ENCODE peak calls at places on chromosomes 3 and 15, in five cellular contexts. One of them, this sample, is unnamed.

GRCh38 chr15:80703965-80704364 is 8.9 kb downstream of the ABHD17C start:
- DNase-seq in A549: no peak
- DNase-seq in HepG2: no peak
- DNase-seq in K562: no peak
- DNase-seq in GM12878: no peak
- DNase-seq in this sample: no peak

GRCh38 chr3:120013481-120013880 is 80.8 kb downstream of the GSK3B start:
- DNase-seq in A549: no peak
- DNase-seq in HepG2: no peak
- DNase-seq in K562: no peak
- DNase-seq in GM12878: no peak
- DNase-seq in this sample: no peak

GRCh38 chr3:167700046-167700445 is 34.6 kb downstream of the PDCD10 start:
- DNase-seq in A549: no peak
- DNase-seq in HepG2: no peak
- DNase-seq in K562: no peak
- DNase-seq in GM12878: no peak
- DNase-seq in this sample: no peak

GRCh38 chr3:72763751-72764440 is 84.3 kb downstream of the SHQ1 start:
- DNase-seq in A549: no peak
- DNase-seq in HepG2: no peak
- DNase-seq in K562: no peak
- DNase-seq in GM12878: no peak
- DNase-seq in this sample: no peak

GRCh38 chr15:59283717-59284336 is 77.2 kb downstream of the LDHAL6B start:
- DNase-seq in A549: peak; percentile 99
- DNase-seq in HepG2: peak; percentile 38
- DNase-seq in K562: no peak
- DNase-seq in GM12878: no peak
- DNase-seq in this sample: no peak

GRCh38 chr3:188267790-188268333 is 113.9 kb downstream of the LPP start:
- DNase-seq in A549: no peak
- DNase-seq in HepG2: no peak
- DNase-seq in K562: no peak
- DNase-seq in GM12878: no peak
- DNase-seq in this sample: no peak

GRCh38 chr3:57960174-57960505 is 48.1 kb upstream of the FLNB start:
- DNase-seq in A549: no peak
- DNase-seq in HepG2: peak; percentile 19
- DNase-seq in K562: no peak
- DNase-seq in GM12878: no peak
- DNase-seq in this sample: no peak

GRCh38 chr3:165440380-165440779 is 244.2 kb upstream of the SLITRK3 start:
- DNase-seq in A549: no peak
- DNase-seq in HepG2: no peak
- DNase-seq in K562: no peak
- DNase-seq in GM12878: peak; percentile 20
- DNase-seq in this sample: no peak

GRCh38 chr3:25849641-25850040 is 59.8 kb downstream of the OXSM start:
- DNase-seq in A549: no peak
- DNase-seq in HepG2: no peak
- DNase-seq in K562: no peak
- DNase-seq in GM12878: no peak
- DNase-seq in this sample: no peak

GRCh38 chr3:155737844-155738460 is 6.9 kb downstream of the PLCH1 start:
- DNase-seq in A549: peak; percentile 91
- DNase-seq in HepG2: peak; percentile 90
- DNase-seq in K562: no peak
- DNase-seq in GM12878: peak; percentile 48
- DNase-seq in this sample: no peak

GRCh38 chr3:27680517-27681246 is 41.4 kb downstream of the EOMES start:
- DNase-seq in A549: no peak
- DNase-seq in HepG2: peak; percentile 78
- DNase-seq in K562: no peak
- DNase-seq in GM12878: no peak
- DNase-seq in this sample: peak; percentile 17

GRCh38 chr3:5238545-5238944 is 51.0 kb downstream of the EDEM1 start:
- DNase-seq in A549: no peak
- DNase-seq in HepG2: no peak
- DNase-seq in K562: no peak
- DNase-seq in GM12878: no peak
- DNase-seq in this sample: no peak

GRCh38 chr3:82157952-82158351 is 396.5 kb upstream of the GBE1 start:
- DNase-seq in A549: no peak
- DNase-seq in HepG2: no peak
- DNase-seq in K562: no peak
- DNase-seq in GM12878: no peak
- DNase-seq in this sample: no peak

GRCh38 chr15:55734641-55735040 is 8.3 kb downstream of the PRTG start:
- DNase-seq in A549: no peak
- DNase-seq in HepG2: no peak
- DNase-seq in K562: no peak
- DNase-seq in GM12878: no peak
- DNase-seq in this sample: no peak

GRCh38 chr15:40776537-40777141 is 6.9 kb downstream of the C15orf62 start:
- DNase-seq in A549: no peak
- DNase-seq in HepG2: no peak
- DNase-seq in K562: no peak
- DNase-seq in GM12878: no peak
- DNase-seq in this sample: no peak

GRCh38 chr15:90644526-90644925 is 72.6 kb upstream of the BLM start:
- DNase-seq in A549: no peak
- DNase-seq in HepG2: no peak
- DNase-seq in K562: no peak
- DNase-seq in GM12878: no peak
- DNase-seq in this sample: no peak

GRCh38 chr3:32414527-32415202 is 23.0 kb downstream of the CMTM7 start:
- DNase-seq in A549: no peak
- DNase-seq in HepG2: no peak
- DNase-seq in K562: no peak
- DNase-seq in GM12878: no peak
- DNase-seq in this sample: no peak

GRCh38 chr3:54756330-54756731 is 171.5 kb downstream of the LRTM1 start:
- DNase-seq in A549: no peak
- DNase-seq in HepG2: no peak
- DNase-seq in K562: no peak
- DNase-seq in GM12878: no peak
- DNase-seq in this sample: no peak

GRCh38 chr3:94896994-94897393 is 834.1 kb downstream of the NSUN3 start:
- DNase-seq in A549: no peak
- DNase-seq in HepG2: no peak
- DNase-seq in K562: no peak
- DNase-seq in GM12878: no peak
- DNase-seq in this sample: no peak

GRCh38 chr3:53996153-53996861 is 104.6 kb upstream of the SELENOK start:
- DNase-seq in A549: no peak
- DNase-seq in HepG2: no peak
- DNase-seq in K562: no peak
- DNase-seq in GM12878: no peak
- DNase-seq in this sample: no peak

GRCh38 chr3:86988986-86989385 is 2.0 kb downstream of the VGLL3 start:
- DNase-seq in A549: no peak
- DNase-seq in HepG2: no peak
- DNase-seq in K562: no peak
- DNase-seq in GM12878: no peak
- DNase-seq in this sample: no peak

GRCh38 chr3:31880020-31880419 is 101.0 kb downstream of the OSBPL10 start:
- DNase-seq in A549: no peak
- DNase-seq in HepG2: peak; percentile 11
- DNase-seq in K562: no peak
- DNase-seq in GM12878: no peak
- DNase-seq in this sample: no peak

GRCh38 chr3:126468028-126468891 is 7.4 kb downstream of the ZXDC start:
- DNase-seq in A549: no peak
- DNase-seq in HepG2: no peak
- DNase-seq in K562: no peak
- DNase-seq in GM12878: no peak
- DNase-seq in this sample: peak; percentile 3

GRCh38 chr3:122988507-122988906 is 39.1 kb downstream of the SEMA5B start:
- DNase-seq in A549: no peak
- DNase-seq in HepG2: no peak
- DNase-seq in K562: no peak
- DNase-seq in GM12878: no peak
- DNase-seq in this sample: no peak

GRCh38 chr15:48494646-48495045 is 150.9 kb downstream of the FBN1 start:
- DNase-seq in A549: no peak
- DNase-seq in HepG2: no peak
- DNase-seq in K562: no peak
- DNase-seq in GM12878: no peak
- DNase-seq in this sample: no peak

GRCh38 chr3:59764131-59764530 is 714.3 kb upstream of the CFAP20DC start:
- DNase-seq in A549: no peak
- DNase-seq in HepG2: no peak
- DNase-seq in K562: no peak
- DNase-seq in GM12878: no peak
- DNase-seq in this sample: no peak

GRCh38 chr3:144763878-144764454 is 792.3 kb downstream of the DIPK2A start:
- DNase-seq in A549: no peak
- DNase-seq in HepG2: no peak
- DNase-seq in K562: no peak
- DNase-seq in GM12878: peak; percentile 21
- DNase-seq in this sample: no peak

GRCh38 chr3:45689787-45690145 is 570 bp downstream of the SACM1L start:
- DNase-seq in A549: no peak
- DNase-seq in HepG2: no peak
- DNase-seq in K562: no peak
- DNase-seq in GM12878: no peak
- DNase-seq in this sample: no peak

GRCh38 chr3:56776551-56776950 is 25.2 kb downstream of the ARHGEF3 start:
- DNase-seq in A549: no peak
- DNase-seq in HepG2: no peak
- DNase-seq in K562: no peak
- DNase-seq in GM12878: no peak
- DNase-seq in this sample: no peak

GRCh38 chr3:133121471-133121870 is 83.3 kb downstream of the TMEM108 start:
- DNase-seq in A549: no peak
- DNase-seq in HepG2: no peak
- DNase-seq in K562: no peak
- DNase-seq in GM12878: no peak
- DNase-seq in this sample: no peak

GRCh38 chr3:156291269-156292123 is 171.1 kb downstream of the KCNAB1 start:
- DNase-seq in A549: no peak
- DNase-seq in HepG2: no peak
- DNase-seq in K562: no peak
- DNase-seq in GM12878: no peak
- DNase-seq in this sample: peak; percentile 48

GRCh38 chr3:136547293-136547692 is 204.9 kb downstream of the STAG1 start:
- DNase-seq in A549: no peak
- DNase-seq in HepG2: no peak
- DNase-seq in K562: no peak
- DNase-seq in GM12878: peak; percentile 9
- DNase-seq in this sample: no peak

GRCh38 chr3:24678021-24678420 is 183.4 kb upstream of the THRB start:
- DNase-seq in A549: no peak
- DNase-seq in HepG2: no peak
- DNase-seq in K562: no peak
- DNase-seq in GM12878: no peak
- DNase-seq in this sample: no peak

GRCh38 chr3:173733029-173733652 is 335.6 kb downstream of the NLGN1 start:
- DNase-seq in A549: no peak
- DNase-seq in HepG2: peak; percentile 12
- DNase-seq in K562: no peak
- DNase-seq in GM12878: no peak
- DNase-seq in this sample: no peak

GRCh38 chr3:139226731-139227130 is 117.1 kb upstream of the MRPS22 start:
- DNase-seq in A549: no peak
- DNase-seq in HepG2: no peak
- DNase-seq in K562: no peak
- DNase-seq in GM12878: no peak
- DNase-seq in this sample: no peak

GRCh38 chr3:41580274-41580959 is 381.1 kb downstream of the CTNNB1 start:
- DNase-seq in A549: no peak
- DNase-seq in HepG2: no peak
- DNase-seq in K562: no peak
- DNase-seq in GM12878: no peak
- DNase-seq in this sample: peak; percentile 32

GRCh38 chr3:108114423-108115065 is 23.7 kb upstream of the CD47 start:
- DNase-seq in A549: no peak
- DNase-seq in HepG2: no peak
- DNase-seq in K562: no peak
- DNase-seq in GM12878: no peak
- DNase-seq in this sample: no peak

GRCh38 chr15:85646538-85647091 is 148.1 kb downstream of the KLHL25 start:
- DNase-seq in A549: no peak
- DNase-seq in HepG2: no peak
- DNase-seq in K562: no peak
- DNase-seq in GM12878: no peak
- DNase-seq in this sample: no peak
- TF ChIP-seq ESRRA in A549: no peak
- TF ChIP-seq ESRRA in HepG2: no peak
- TF ChIP-seq ESRRA in K562: no peak
- TF ChIP-seq ESRRA in GM12878: no peak
- TF ChIP-seq ESRRA in this sample: no peak

GRCh38 chr15:95324596-95325135 is 1005.8 kb upstream of the NR2F2 start:
- DNase-seq in A549: no peak
- DNase-seq in HepG2: no peak
- DNase-seq in K562: no peak
- DNase-seq in GM12878: no peak
- DNase-seq in this sample: no peak

GRCh38 chr15:95323798-95324197 is 1006.7 kb upstream of the NR2F2 start:
- DNase-seq in A549: no peak
- DNase-seq in HepG2: no peak
- DNase-seq in K562: no peak
- DNase-seq in GM12878: no peak
- DNase-seq in this sample: no peak

GRCh38 chr15:95319242-95319641 is 1011.3 kb upstream of the NR2F2 start:
- DNase-seq in A549: no peak
- DNase-seq in HepG2: no peak
- DNase-seq in K562: no peak
- DNase-seq in GM12878: no peak
- DNase-seq in this sample: no peak
- TF ChIP-seq ESRRA in A549: no peak
- TF ChIP-seq ESRRA in HepG2: no peak
- TF ChIP-seq ESRRA in K562: no peak
- TF ChIP-seq ESRRA in GM12878: no peak
- TF ChIP-seq ESRRA in this sample: no peak

GRCh38 chr3:64900220-64900619 is 212.4 kb upstream of the ADAMTS9 start:
- DNase-seq in A549: no peak
- DNase-seq in HepG2: no peak
- DNase-seq in K562: no peak
- DNase-seq in GM12878: no peak
- DNase-seq in this sample: no peak
- TF ChIP-seq ESRRA in A549: no peak
- TF ChIP-seq ESRRA in HepG2: no peak
- TF ChIP-seq ESRRA in K562: no peak
- TF ChIP-seq ESRRA in GM12878: no peak
- TF ChIP-seq ESRRA in this sample: no peak

DNA sequence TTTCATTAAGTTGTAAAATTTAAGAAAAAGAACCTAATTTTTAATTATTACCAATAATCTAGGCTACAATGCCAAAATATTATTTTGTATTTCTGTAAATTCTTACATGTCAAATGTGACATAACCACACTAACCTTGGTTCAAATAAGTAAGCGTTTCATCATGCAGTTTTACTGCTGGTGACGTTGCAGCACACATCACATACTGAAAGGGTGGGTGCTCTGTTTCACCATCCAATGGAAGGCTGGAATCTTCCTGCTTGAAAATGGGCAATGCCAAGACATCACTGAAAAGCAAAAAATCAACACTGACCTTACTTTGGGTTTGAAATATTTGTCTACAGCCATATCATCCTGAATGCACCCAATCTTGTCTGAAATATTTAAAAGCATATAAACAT is 14.7 kb downstream of the UBP1 start:
- DNase-seq in A549: no peak
- DNase-seq in HepG2: no peak
- DNase-seq in K562: no peak
- DNase-seq in GM12878: no peak
- DNase-seq in this sample: no peak
- TF ChIP-seq ESRRA in A549: no peak
- TF ChIP-seq ESRRA in HepG2: no peak
- TF ChIP-seq ESRRA in K562: no peak
- TF ChIP-seq ESRRA in GM12878: no peak
- TF ChIP-seq ESRRA in this sample: no peak

This sample was measured in WTC11.